ENCODE peak calls at places on chromosomes 6 and 20, in six cellular contexts. K is pancreas, E is uterus, Y is right cardiac atrium, D is esophagus squamous epithelium, J is NT2/D1. N is an unnamed sample.

GRCh38 chr6:30327232-30327746 is 562 bp downstream of the TRIM39 start:
- DNase-seq in Y (no peak), J (no peak), K (no peak), D (no peak), E (no peak), N (no peak)

GRCh38 chr6:104705095-104705707 is 154.5 kb downstream of the HACE1 start:
- DNase-seq in K (no peak), E (no peak), Y (peak; percentile 54), J (no peak), D (no peak), N (no peak)

GRCh38 chr6:148441454-148441911 is 98.8 kb downstream of the SASH1 start:
- DNase-seq in K (no peak), E (no peak), Y (no peak), D (no peak), J (no peak), N (no peak)

GRCh38 chr6:136410201-136411027 is 120.8 kb upstream of the BCLAF1 start:
- DNase-seq in E (no peak), K (no peak), J (no peak), Y (no peak), D (no peak), N (no peak)

GRCh38 chr20:325889-326644 is 715 bp downstream of the SOX12 start:
- DNase-seq in D (no peak), K (peak; percentile 90), E (peak; percentile 73), J (no peak), Y (peak; percentile 92), N (peak; percentile 61)

GRCh38 chr6:72760130-72760793 is 138.4 kb downstream of the KCNQ5 start:
- DNase-seq in D (no peak), Y (no peak), J (no peak), E (no peak), K (no peak), N (no peak)

GRCh38 chr20:61643631-61644386 is 391.7 kb downstream of the CDH4 start:
- DNase-seq in K (no peak), J (no peak), D (no peak), Y (peak; percentile 89), E (no peak), N (no peak)

GRCh38 chr20:3074812-3075211 is 3.4 kb downstream of the OXT start:
- DNase-seq in K (no peak), J (no peak), D (no peak), Y (no peak), E (no peak), N (no peak)

GRCh38 chr6:24909281-24910216 is 26.2 kb downstream of the RIPOR2 start:
- DNase-seq in Y (no peak), K (no peak), D (no peak), E (no peak), J (no peak), N (no peak)

GRCh38 chr20:22810626-22811559 is 224.2 kb upstream of the SSTR4 start:
- DNase-seq in K (no peak), E (no peak), Y (no peak), J (no peak), D (no peak), N (no peak)

GRCh38 chr20:22807646-22808045 is 223.3 kb upstream of the FOXA2 start:
- DNase-seq in Y (peak; percentile 60), E (no peak), K (no peak), J (no peak), D (no peak), N (peak; percentile 14)

GRCh38 chr20:22808628-22809027 is 224.3 kb upstream of the FOXA2 start:
- DNase-seq in J (no peak), D (no peak), Y (no peak), K (no peak), E (no peak), N (no peak)

GRCh38 chr20:22807045-22807444 is 222.7 kb upstream of the FOXA2 start:
- DNase-seq in J (no peak), E (no peak), K (no peak), D (no peak), Y (no peak), N (no peak)

GRCh38 chr20:22810030-22810429 is 225.1 kb upstream of the SSTR4 start:
- DNase-seq in K (no peak), D (no peak), J (no peak), Y (no peak), E (no peak), N (no peak)
- H3K4me3 ChIP-seq in K (no peak overlapping the region), D (no peak overlapping the region), J (no peak overlapping the region), Y (no peak overlapping the region), E (no peak overlapping the region), N (no peak overlapping the region)

DNA sequence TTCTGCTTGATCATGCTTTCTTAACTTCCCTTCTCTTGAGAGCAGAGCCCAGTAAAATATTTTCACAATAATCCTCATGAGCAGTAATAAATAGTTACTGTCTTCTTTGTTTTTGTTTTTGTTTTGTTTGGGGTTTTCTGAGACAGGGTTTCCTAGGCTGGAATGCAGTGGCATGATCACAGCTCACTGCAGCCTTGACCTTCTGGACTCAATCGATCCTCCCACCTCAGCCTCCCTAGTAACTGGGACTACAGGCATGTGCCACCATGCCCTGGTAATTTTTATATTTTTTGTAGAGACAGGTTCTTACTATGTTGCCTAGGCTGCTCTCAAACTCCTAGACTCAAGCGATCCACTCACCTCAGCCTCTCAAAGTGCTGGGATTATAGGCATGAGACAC is 127.8 kb upstream of the TOP1 start:
- DNase-seq in D (no peak), Y (no peak), E (no peak), J (no peak), K (no peak), N (no peak)
- H3K4me1 ChIP-seq in D (peaks cover 10% of the 10 kb centered on the region), Y (no peaks in the 10 kb centered on the region), E (no peaks in the 10 kb centered on the region), J (no peaks in the 10 kb centered on the region), K (no peaks in the 10 kb centered on the region), N (peaks cover 13% of the 10 kb centered on the region)

DNA sequence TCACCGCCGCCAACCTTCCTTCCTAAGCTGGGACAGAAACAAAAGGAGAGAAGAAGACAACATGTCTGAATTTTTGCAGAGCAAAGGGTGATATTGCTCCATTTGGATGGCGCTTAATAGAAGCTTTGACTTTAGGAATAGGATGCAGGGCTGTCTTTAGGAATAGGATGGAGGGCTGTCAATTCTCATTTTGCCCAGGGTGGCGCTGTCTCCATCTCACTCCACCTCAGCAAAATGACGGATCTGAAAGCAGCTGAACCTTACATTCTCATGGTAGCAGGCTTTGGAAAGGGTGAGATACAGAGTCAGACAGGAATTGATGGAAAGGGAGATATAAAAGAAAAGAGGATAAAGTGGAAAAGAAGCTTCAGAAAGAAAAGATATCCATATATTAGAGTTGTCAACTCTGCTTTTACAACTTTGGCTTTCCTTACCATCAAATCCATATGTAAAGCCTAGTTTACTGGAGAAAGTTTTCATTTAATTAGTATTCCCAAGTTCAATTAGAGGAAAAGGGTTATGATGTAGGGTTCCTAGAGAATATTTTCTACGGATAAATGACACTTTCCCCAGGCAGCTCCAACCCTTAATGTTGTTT is 2.4 kb downstream of the MTCL3 start:
- DNase-seq in D (no peak), Y (peak; percentile 50), K (no peak), J (peak; percentile 39), E (no peak), N (peak; percentile 72)
- H3K4me3 ChIP-seq in D (peak overlapping the region; percentile 77), Y (peak overlapping the region; percentile 65), K (peak overlapping the region; percentile 67), J (peak overlapping the region; percentile 58), E (peak overlapping the region; percentile 53), N (peak overlapping the region; percentile 99)

GRCh38 chr20:24990810-24991252 is 1.7 kb downstream of the APMAP start:
- DNase-seq in K (no peak), Y (no peak), D (no peak), E (no peak), J (no peak), N (no peak)

GRCh38 chr20:24987873-24988835 is 4.4 kb downstream of the APMAP start:
- DNase-seq in E (no peak), Y (no peak), J (no peak), K (no peak), D (no peak), N (no peak)

GRCh38 chr20:24987244-24987643 is 5.3 kb downstream of the APMAP start:
- DNase-seq in E (no peak), J (no peak), K (no peak), Y (no peak), D (no peak), N (no peak)

GRCh38 chr20:24986436-24987015 is 6.0 kb downstream of the APMAP start:
- DNase-seq in E (no peak), J (no peak), K (no peak), Y (no peak), D (no peak), N (no peak)

DNA sequence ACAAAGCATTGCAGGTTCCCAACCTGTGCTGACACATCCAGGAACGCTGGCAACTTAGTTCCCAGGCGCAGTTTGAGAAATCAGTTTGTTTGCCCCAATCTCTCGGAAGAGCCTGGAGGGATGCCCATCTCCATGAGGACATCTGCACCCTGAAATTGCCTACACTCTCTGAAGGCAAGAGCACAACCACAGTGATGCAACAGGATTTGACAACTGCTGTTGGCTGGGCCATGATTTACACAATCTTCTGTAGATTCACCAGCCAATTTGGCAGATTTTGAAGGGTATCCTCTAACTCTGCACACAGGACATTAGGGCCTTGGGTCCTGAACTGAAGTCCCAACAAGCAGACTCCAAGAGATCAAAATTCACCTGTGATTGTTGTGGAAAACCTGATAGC is 3.4 kb downstream of the APMAP start:
- DNase-seq in E (no peak), D (no peak), K (no peak), Y (no peak), J (no peak), N (no peak)
- H3K4me1 ChIP-seq in E (no peaks in the 10 kb centered on the region), D (peaks cover 37% of the 10 kb centered on the region), K (peaks cover 27% of the 10 kb centered on the region), Y (peaks cover 2% of the 10 kb centered on the region), J (no peaks in the 10 kb centered on the region), N (no peaks in the 10 kb centered on the region)

GRCh38 chr20:10902836-10903410 is 229.1 kb upstream of the JAG1 start:
- DNase-seq in Y (no peak), K (no peak), D (no peak), E (no peak), J (no peak), N (no peak)

GRCh38 chr20:10893331-10893730 is 219.5 kb upstream of the JAG1 start:
- DNase-seq in K (no peak), Y (no peak), D (no peak), J (no peak), E (no peak), N (no peak)

GRCh38 chr20:10898555-10898954 is 224.8 kb upstream of the JAG1 start:
- DNase-seq in E (no peak), Y (no peak), K (no peak), D (no peak), J (no peak), N (no peak)

GRCh38 chr20:10902174-10902573 is 228.4 kb upstream of the JAG1 start:
- DNase-seq in E (no peak), K (no peak), J (no peak), Y (no peak), D (no peak), N (no peak)

DNA sequence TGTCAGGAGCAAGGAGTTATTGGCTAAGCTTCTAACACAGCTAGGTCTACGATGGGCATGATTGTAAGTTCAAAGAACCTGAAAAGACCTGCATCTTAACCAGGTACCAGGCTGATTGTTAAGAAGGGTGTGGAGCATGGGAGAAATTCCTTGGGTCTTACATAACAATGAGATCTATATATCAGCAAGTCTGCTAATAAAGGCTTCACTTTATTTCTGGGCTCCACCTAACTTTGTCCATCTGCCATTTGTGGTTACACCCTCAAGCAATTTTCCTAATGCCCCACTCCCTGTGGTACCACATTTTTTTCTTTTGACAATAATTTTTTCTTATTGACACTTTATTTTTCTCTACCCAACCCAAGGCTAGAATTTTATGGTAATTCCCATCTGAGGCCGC is 223.5 kb upstream of the JAG1 start:
- DNase-seq in J (no peak), E (no peak), K (no peak), Y (no peak), D (no peak), N (no peak)
- H3K4me3 ChIP-seq in J (no peak overlapping the region), E (no peak overlapping the region), K (no peak overlapping the region), Y (no peak overlapping the region), D (no peak overlapping the region), N (no peak overlapping the region)